ENCODE peak calls at places on chromosome 14, in seven cellular contexts. One of them, this sample, is unnamed. For H3K9me3, the result is how much of the 10 kb centered on the place peaks cover.

GRCh38 chr14:74548881-74549280 is 55.3 kb downstream of the ISCA2 start:
- DNase-seq in OCI-LY7: no peak
- DNase-seq in HCT116: no peak
- DNase-seq in PC-3: peak
- DNase-seq in neural progenitor cell: no peak
- DNase-seq in GM23248: peak
- DNase-seq in hepatocyte: peak
- DNase-seq in this sample: no peak

GRCh38 chr14:47596860-47597259 is 78.5 kb downstream of the MDGA2 start:
- DNase-seq in OCI-LY7: no peak
- DNase-seq in HCT116: no peak
- DNase-seq in PC-3: no peak
- DNase-seq in neural progenitor cell: no peak
- DNase-seq in GM23248: no peak
- DNase-seq in hepatocyte: no peak
- DNase-seq in this sample: no peak

GRCh38 chr14:35515916-35516315 is 18.0 kb upstream of the INSM2 start:
- DNase-seq in OCI-LY7: no peak
- DNase-seq in HCT116: no peak
- DNase-seq in PC-3: no peak
- DNase-seq in neural progenitor cell: no peak
- DNase-seq in GM23248: no peak
- DNase-seq in hepatocyte: no peak
- DNase-seq in this sample: no peak

GRCh38 chr14:61326149-61326548 is 4.8 kb downstream of the PRKCH start:
- DNase-seq in OCI-LY7: no peak
- DNase-seq in HCT116: no peak
- DNase-seq in PC-3: no peak
- DNase-seq in neural progenitor cell: no peak
- DNase-seq in GM23248: no peak
- DNase-seq in hepatocyte: no peak
- DNase-seq in this sample: no peak

GRCh38 chr14:71319646-71320045 is 412.4 kb downstream of the PCNX1 start:
- DNase-seq in OCI-LY7: peak
- DNase-seq in HCT116: no peak
- DNase-seq in PC-3: peak
- DNase-seq in neural progenitor cell: peak
- DNase-seq in GM23248: peak
- DNase-seq in hepatocyte: peak
- DNase-seq in this sample: peak

GRCh38 chr14:53295985-53296582 is 143.0 kb upstream of the DDHD1 start:
- DNase-seq in OCI-LY7: peak
- DNase-seq in HCT116: peak
- DNase-seq in PC-3: peak
- DNase-seq in neural progenitor cell: peak
- DNase-seq in GM23248: peak
- DNase-seq in hepatocyte: peak
- DNase-seq in this sample: peak

GRCh38 chr14:104424406-104425072 is 155.0 kb upstream of the C14orf180 start:
- DNase-seq in OCI-LY7: no peak
- DNase-seq in HCT116: no peak
- DNase-seq in PC-3: no peak
- DNase-seq in neural progenitor cell: peak
- DNase-seq in GM23248: no peak
- DNase-seq in hepatocyte: peak
- DNase-seq in this sample: no peak

GRCh38 chr14:101557811-101558738 is 3.2 kb upstream of the DIO3 start:
- DNase-seq in OCI-LY7: no peak
- DNase-seq in HCT116: no peak
- DNase-seq in PC-3: peak
- DNase-seq in neural progenitor cell: peak
- DNase-seq in GM23248: peak
- DNase-seq in hepatocyte: peak
- DNase-seq in this sample: no peak

GRCh38 chr14:94571950-94572349 is 9.3 kb upstream of the SERPINA5 start:
- DNase-seq in OCI-LY7: no peak
- DNase-seq in HCT116: no peak
- DNase-seq in PC-3: no peak
- DNase-seq in neural progenitor cell: no peak
- DNase-seq in GM23248: peak
- DNase-seq in hepatocyte: no peak
- DNase-seq in this sample: no peak

GRCh38 chr14:96793547-96793946 is 3.6 kb upstream of the VRK1 start:
- DNase-seq in OCI-LY7: no peak
- DNase-seq in HCT116: no peak
- DNase-seq in PC-3: peak
- DNase-seq in neural progenitor cell: no peak
- DNase-seq in GM23248: peak
- DNase-seq in hepatocyte: no peak
- DNase-seq in this sample: no peak

DNA sequence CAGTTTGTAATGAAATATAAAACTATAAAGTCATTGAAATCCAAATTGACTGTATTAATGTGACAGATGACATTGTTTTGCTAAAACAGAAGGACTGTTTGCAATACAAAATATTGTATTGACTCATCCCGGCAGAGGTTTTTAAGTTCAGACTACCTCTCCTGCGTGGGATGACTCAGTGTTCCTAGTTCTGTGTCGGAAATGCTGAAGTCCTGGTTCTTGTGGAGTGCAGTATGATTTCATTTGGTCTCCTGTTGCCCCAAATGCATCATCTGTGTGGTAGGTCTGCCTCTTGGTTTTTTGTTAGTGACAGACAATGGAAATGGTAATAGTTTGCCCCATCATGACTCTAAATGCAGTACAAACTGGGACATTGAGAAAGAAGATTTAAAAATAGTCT is 27.8 kb downstream of the PELI2 start:
- DNase-seq in OCI-LY7: no peak
- DNase-seq in HCT116: no peak
- DNase-seq in PC-3: peak
- DNase-seq in neural progenitor cell: no peak
- DNase-seq in GM23248: peak
- DNase-seq in hepatocyte: no peak
- DNase-seq in this sample: no peak
- H3K4me2 ChIP-seq in OCI-LY7: no peak
- H3K4me2 ChIP-seq in HCT116: no peak
- H3K4me2 ChIP-seq in PC-3: no peak
- H3K4me2 ChIP-seq in neural progenitor cell: no peak
- H3K4me2 ChIP-seq in GM23248: no peak
- H3K4me2 ChIP-seq in hepatocyte: no peak
- H3K4me2 ChIP-seq in this sample: no peak

GRCh38 chr14:76636602-76637001 is 124.7 kb upstream of the VASH1 start:
- DNase-seq in OCI-LY7: no peak
- DNase-seq in HCT116: no peak
- DNase-seq in PC-3: no peak
- DNase-seq in neural progenitor cell: no peak
- DNase-seq in GM23248: no peak
- DNase-seq in hepatocyte: no peak
- DNase-seq in this sample: no peak
- TF ChIP-seq EZH2phosphoT487 in OCI-LY7: no peak
- TF ChIP-seq EZH2phosphoT487 in HCT116: no peak
- TF ChIP-seq EZH2phosphoT487 in PC-3: no peak
- TF ChIP-seq EZH2phosphoT487 in neural progenitor cell: no peak
- TF ChIP-seq EZH2phosphoT487 in GM23248: no peak
- TF ChIP-seq EZH2phosphoT487 in hepatocyte: no peak
- TF ChIP-seq EZH2phosphoT487 in this sample: no peak

DNA sequence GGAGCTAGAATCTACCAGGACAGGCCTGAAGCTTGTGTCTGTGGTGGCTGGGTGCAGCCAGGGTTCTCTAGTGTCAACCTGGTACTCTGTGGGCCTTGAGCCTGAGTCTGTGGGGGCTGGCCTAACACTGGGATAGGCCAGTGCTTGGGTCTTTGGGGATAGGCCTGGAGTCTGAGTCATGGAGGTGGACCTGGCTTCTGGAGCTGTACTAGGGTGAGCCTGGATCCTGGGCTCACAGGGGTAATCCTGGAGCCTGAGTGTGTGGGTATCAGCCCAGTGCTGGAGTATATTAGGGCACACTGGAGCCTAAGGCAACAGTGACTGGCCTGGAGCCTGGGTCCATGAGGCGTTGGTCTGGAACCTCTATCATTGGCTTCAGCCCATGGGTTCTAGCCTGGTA is 182.5 kb upstream of the NPAS3 start:
- DNase-seq in OCI-LY7: no peak
- DNase-seq in HCT116: no peak
- DNase-seq in PC-3: no peak
- DNase-seq in neural progenitor cell: no peak
- DNase-seq in GM23248: no peak
- DNase-seq in hepatocyte: no peak
- DNase-seq in this sample: no peak
- H3K9me3 ChIP-seq in OCI-LY7: under half
- H3K9me3 ChIP-seq in HCT116: under half
- H3K9me3 ChIP-seq in PC-3: under half
- H3K9me3 ChIP-seq in neural progenitor cell: under half
- H3K9me3 ChIP-seq in GM23248: under half
- H3K9me3 ChIP-seq in hepatocyte: under half
- H3K9me3 ChIP-seq in this sample: under half

GRCh38 chr14:59920378-59920683 is 387 bp downstream of the LRRC9 start:
- DNase-seq in OCI-LY7: no peak
- DNase-seq in HCT116: no peak
- DNase-seq in PC-3: no peak
- DNase-seq in neural progenitor cell: no peak
- DNase-seq in GM23248: no peak
- DNase-seq in hepatocyte: no peak
- DNase-seq in this sample: no peak

GRCh38 chr14:59918824-59919581 is 941 bp upstream of the LRRC9 start:
- DNase-seq in OCI-LY7: peak
- DNase-seq in HCT116: peak
- DNase-seq in PC-3: peak
- DNase-seq in neural progenitor cell: peak
- DNase-seq in GM23248: peak
- DNase-seq in hepatocyte: peak
- DNase-seq in this sample: no peak

DNA sequence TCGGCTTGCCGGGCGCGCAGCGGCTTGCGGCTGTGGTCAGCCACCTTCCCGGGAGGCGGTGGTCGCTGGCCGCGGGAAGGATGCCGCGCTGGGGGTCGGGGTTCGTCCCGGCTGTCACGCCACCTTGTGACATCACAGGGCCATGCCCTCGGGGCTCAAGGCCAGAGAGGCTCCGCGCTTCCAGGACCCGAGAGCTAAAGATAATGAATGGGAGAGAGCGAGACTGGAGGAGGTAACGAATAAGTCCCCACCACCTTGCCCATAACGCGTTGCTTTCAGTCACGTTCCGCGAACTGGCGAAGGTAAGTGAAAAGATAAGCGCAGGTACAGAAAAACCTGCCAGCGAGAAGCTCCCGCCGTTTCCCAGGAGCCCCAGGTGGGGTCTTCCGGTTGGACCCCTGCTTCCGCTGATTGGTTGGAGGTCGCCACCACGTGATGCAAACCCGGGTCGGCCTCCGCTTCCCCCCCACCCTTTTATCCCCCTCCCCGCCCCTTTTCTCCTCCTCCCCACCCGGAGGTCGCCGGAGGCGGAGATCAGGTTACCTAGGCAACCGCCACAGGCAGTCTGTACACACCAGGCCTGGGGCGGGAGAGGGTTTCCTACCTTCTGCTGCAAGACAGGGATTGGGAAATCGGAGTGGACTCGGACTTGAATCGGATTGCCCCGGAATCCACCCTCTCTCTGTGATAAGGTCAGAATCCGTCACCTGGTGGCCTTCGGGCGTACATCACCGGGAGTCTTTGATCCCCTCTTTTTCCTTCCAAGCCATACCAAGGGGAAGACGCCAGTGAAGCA is at the start of gene LRRC9:
- DNase-seq in OCI-LY7: peak
- DNase-seq in HCT116: no peak
- DNase-seq in PC-3: no peak
- DNase-seq in neural progenitor cell: peak
- DNase-seq in GM23248: peak
- DNase-seq in hepatocyte: peak
- DNase-seq in this sample: no peak
- H3K4me2 ChIP-seq in OCI-LY7: peak
- H3K4me2 ChIP-seq in HCT116: no peak
- H3K4me2 ChIP-seq in PC-3: peak
- H3K4me2 ChIP-seq in neural progenitor cell: peak
- H3K4me2 ChIP-seq in GM23248: peak
- H3K4me2 ChIP-seq in hepatocyte: peak
- H3K4me2 ChIP-seq in this sample: peak